ENCODE peak calls at places on chromosomes 3 and 15, in nine cellular contexts. L is SK-N-SH; D is MM.1S; G is CD8-positive, alpha-beta memory T cell; Q is SJSA1; Z is tibial artery; N is cardiac muscle cell; P is CD8-positive, alpha-beta T cell; I is stomach. U is an unnamed sample.

GRCh38 chr15:66044837-66045236 is 175.5 kb downstream of the RAB11A start:
- DNase-seq in L (no peak), P (no peak), N (no peak), Z (no peak), I (no peak), D (no peak), Q (no peak), G (no peak), U (no peak)

GRCh38 chr15:27993996-27994775 is 104.9 kb downstream of the OCA2 start:
- DNase-seq in G (no peak), Q (no peak), I (no peak), D (no peak), N (no peak), P (no peak), Z (no peak), L (peak; percentile 45), U (no peak)

GRCh38 chr15:32060706-32061105 is 30.4 kb downstream of the CHRNA7 start:
- DNase-seq in L (no peak), N (no peak), G (no peak), P (no peak), Z (no peak), Q (no peak), D (no peak), I (no peak), U (no peak)

GRCh38 chr3:49401758-49402157 is 10.0 kb downstream of the RHOA start:
- DNase-seq in N (no peak), G (no peak), I (no peak), Z (no peak), L (no peak), Q (no peak), P (no peak), D (no peak), U (no peak)

GRCh38 chr3:177883957-177884356 is 652.3 kb upstream of the KCNMB2 start:
- DNase-seq in N (no peak), I (no peak), D (no peak), Q (no peak), G (no peak), P (no peak), L (no peak), Z (no peak), U (no peak)

GRCh38 chr3:82133070-82133606 is 371.7 kb upstream of the GBE1 start:
- DNase-seq in I (peak; percentile 67), Q (peak; percentile 4), L (peak; percentile 50), D (peak; percentile 59), Z (peak; percentile 30), G (peak; percentile 2), P (peak; percentile 8), N (peak; percentile 80), U (peak; percentile 27)

GRCh38 chr3:122357828-122358617 is 25.0 kb downstream of the MIX23 start:
- DNase-seq in G (no peak), I (no peak), D (no peak), L (peak; percentile 52), N (no peak), P (no peak), Q (no peak), Z (no peak), U (no peak)

GRCh38 chr3:183259621-183260020 is 6.6 kb downstream of the B3GNT5 start:
- DNase-seq in P (no peak), Z (no peak), G (no peak), I (no peak), L (no peak), N (no peak), Q (no peak), D (no peak), U (no peak)

GRCh38 chr3:190319660-190320059 is 2.6 kb downstream of the CLDN1 start:
- DNase-seq in G (no peak), Q (no peak), P (no peak), Z (no peak), I (no peak), N (no peak), L (no peak), D (no peak), U (no peak)

GRCh38 chr3:190323241-190323617 is 983 bp upstream of the CLDN1 start:
- DNase-seq in Z (peak; percentile 21), D (no peak), L (no peak), G (no peak), P (no peak), I (peak; percentile 38), N (peak; percentile 17), Q (peak; percentile 55), U (no peak)

GRCh38 chr3:190320594-190321362 is 1.5 kb downstream of the CLDN1 start:
- DNase-seq in G (no peak), N (no peak), L (no peak), Z (no peak), D (no peak), I (no peak), P (no peak), Q (no peak), U (no peak)

GRCh38 chr3:190322604-190323240 is 476 bp upstream of the CLDN1 start:
- DNase-seq in Z (no peak), D (no peak), L (no peak), I (no peak), P (no peak), Q (peak; percentile 55), N (peak; percentile 46), G (no peak), U (no peak)

DNA sequence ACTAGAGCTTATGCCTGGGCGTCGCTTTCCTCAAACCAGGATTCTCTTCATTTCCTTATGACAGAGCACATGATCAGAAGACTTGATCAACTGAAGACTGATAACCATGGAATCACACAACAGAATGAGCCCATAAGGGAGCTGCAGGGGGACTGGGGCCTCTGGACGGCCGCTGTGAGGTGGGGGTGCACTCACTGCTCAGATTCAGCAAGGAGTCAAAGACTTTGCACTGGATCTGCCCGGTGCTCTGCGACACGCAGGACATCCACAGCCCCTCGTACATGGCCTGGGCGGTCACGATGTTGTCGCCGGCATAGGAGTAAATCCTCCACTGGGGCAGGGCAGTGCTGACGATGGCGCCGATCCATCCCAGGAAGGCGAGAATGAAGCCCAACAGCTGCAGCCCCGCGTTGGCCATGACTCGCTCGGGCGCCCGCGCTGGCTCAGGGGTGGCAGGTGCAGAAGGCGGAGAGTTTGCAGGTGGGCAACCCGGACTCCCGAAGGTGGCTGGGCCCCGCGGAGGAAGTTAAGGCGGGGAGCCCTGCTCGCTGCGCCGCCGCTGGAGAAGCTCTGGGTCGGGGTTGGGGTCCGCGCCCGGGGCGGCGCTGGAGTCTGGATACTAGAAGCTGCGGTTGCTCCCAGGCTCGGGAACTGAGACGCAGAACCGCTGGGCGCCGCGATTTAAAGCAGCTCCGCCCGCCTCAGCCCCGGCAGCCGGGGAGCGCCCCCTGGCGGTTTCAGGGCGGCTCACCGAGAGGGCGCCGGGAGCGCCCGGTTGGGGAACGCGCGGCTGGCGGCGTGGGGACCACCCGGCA is at the start of gene CLDN1:
- DNase-seq in P (peak; percentile 68), Q (peak; percentile 70), G (peak; percentile 66), Z (peak; percentile 77), N (peak; percentile 81), D (peak; percentile 70), L (peak; percentile 86), I (peak; percentile 85), U (peak; percentile 71)
- H3K4me3 ChIP-seq in P (peak within 1 kb of the TSS; percentile 56), Q (peak within 1 kb of the TSS; percentile 42), G (peak within 1 kb of the TSS; percentile 27), Z (peak within 1 kb of the TSS; percentile 54), N (peak within 1 kb of the TSS; percentile 48), D (peak within 1 kb of the TSS; percentile 59), L (peak within 1 kb of the TSS; percentile 62), I (peak within 1 kb of the TSS; percentile 65), U (peak within 1 kb of the TSS; percentile 62)

GRCh38 chr15:20352241-20353200 is 189.1 kb downstream of the GOLGA6L6 start:
- DNase-seq in L (no peak), Q (no peak), P (no peak), Z (no peak), N (no peak), G (no peak), I (no peak), D (peak; percentile 5), U (no peak)

GRCh38 chr15:20351448-20351961 is 190.1 kb downstream of the GOLGA6L6 start:
- DNase-seq in L (no peak), N (no peak), Q (no peak), D (peak; percentile 5), G (no peak), I (peak; percentile 24), P (no peak), Z (no peak), U (no peak)

GRCh38 chr15:20348291-20348899 is 193.2 kb downstream of the GOLGA6L6 start:
- DNase-seq in I (no peak), Q (no peak), Z (no peak), P (no peak), L (no peak), G (no peak), N (no peak), D (peak; percentile 5), U (no peak)

GRCh38 chr15:20348900-20349773 is 192.5 kb downstream of the GOLGA6L6 start:
- DNase-seq in D (peak; percentile 4), Q (no peak), P (no peak), Z (no peak), I (peak; percentile 24), N (no peak), G (no peak), L (no peak), U (no peak)

GRCh38 chr15:20349774-20350498 is 191.7 kb downstream of the GOLGA6L6 start:
- DNase-seq in D (peak; percentile 5), Z (peak; percentile 20), P (no peak), N (no peak), Q (no peak), G (no peak), I (peak; percentile 25), L (no peak), U (no peak)
- H3K9me3 ChIP-seq in D (no peaks in the 10 kb centered on the region), Z (peaks cover 18% of the 10 kb centered on the region), P (no peaks in the 10 kb centered on the region), N (peaks cover 50% of the 10 kb centered on the region), Q (no peaks in the 10 kb centered on the region), G (no peaks in the 10 kb centered on the region), I (peaks cover 18% of the 10 kb centered on the region), L (no peaks in the 10 kb centered on the region), U (no peaks in the 10 kb centered on the region)

DNA sequence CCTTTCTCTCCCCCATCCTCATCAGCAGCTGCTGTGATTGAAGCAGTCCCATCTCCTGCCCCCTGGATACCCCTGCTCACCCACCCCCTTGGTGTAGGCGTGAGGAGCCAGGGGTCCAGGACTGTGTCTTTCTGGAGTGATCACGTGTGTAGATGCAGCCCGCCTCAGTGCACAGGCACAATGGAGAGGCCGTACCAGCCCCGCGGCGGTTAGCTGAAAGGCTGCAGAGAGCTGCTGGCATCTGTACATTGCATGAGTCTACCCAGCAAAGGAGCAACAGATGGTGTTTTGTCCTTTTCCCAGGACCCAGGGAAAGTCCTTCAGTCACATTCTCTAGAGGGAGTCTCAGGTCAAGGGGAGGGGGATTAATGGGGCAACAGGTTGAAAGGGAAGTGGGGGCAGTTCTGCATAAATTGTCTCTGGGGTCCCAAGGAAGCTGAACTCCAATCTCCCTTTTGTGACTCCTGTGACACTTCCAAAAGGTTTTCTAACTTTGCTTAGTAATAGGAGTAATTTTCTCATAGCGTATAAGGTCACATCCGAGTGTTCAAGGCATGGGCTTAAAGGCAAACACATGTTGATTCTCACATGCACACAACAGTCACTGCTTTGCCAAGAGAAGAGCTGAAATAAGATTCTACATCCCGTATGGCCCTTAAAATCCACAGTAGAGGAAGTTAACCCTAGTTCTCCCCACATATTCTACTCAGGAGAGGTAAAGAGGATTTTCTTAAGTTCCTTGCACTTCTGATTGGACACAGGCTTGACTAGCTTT is 7.1 kb downstream of the CSPG5 start:
- DNase-seq in Z (no peak), P (no peak), Q (no peak), L (no peak), N (no peak), D (no peak), I (no peak), G (no peak), U (no peak)
- H3K27ac ChIP-seq in Z (no peak overlapping the region), P (no peak overlapping the region), Q (no peak overlapping the region), L (no peak overlapping the region), N (no peak overlapping the region), D (no peak overlapping the region), I (no peak overlapping the region), G (no peak overlapping the region), U (no peak overlapping the region)

GRCh38 chr15:92664178-92664900 is 8.8 kb upstream of the FAM174B start:
- DNase-seq in N (no peak), G (no peak), D (no peak), Q (no peak), Z (no peak), L (no peak), I (no peak), P (no peak), U (no peak)

GRCh38 chr15:92666780-92667179 is 11.2 kb upstream of the FAM174B start:
- DNase-seq in P (no peak), N (peak; percentile 53), L (no peak), Q (no peak), G (no peak), I (peak; percentile 48), Z (peak; percentile 45), D (no peak), U (peak; percentile 71)

GRCh38 chr15:92667291-92667904 is 11.8 kb upstream of the FAM174B start:
- DNase-seq in Q (no peak), L (no peak), G (no peak), D (no peak), N (peak; percentile 24), Z (no peak), I (no peak), P (no peak), U (peak; percentile 66)

GRCh38 chr15:92663250-92663951 is 7.8 kb upstream of the FAM174B start:
- DNase-seq in L (no peak), N (no peak), Q (no peak), G (no peak), I (no peak), D (no peak), P (no peak), Z (no peak), U (no peak)

DNA sequence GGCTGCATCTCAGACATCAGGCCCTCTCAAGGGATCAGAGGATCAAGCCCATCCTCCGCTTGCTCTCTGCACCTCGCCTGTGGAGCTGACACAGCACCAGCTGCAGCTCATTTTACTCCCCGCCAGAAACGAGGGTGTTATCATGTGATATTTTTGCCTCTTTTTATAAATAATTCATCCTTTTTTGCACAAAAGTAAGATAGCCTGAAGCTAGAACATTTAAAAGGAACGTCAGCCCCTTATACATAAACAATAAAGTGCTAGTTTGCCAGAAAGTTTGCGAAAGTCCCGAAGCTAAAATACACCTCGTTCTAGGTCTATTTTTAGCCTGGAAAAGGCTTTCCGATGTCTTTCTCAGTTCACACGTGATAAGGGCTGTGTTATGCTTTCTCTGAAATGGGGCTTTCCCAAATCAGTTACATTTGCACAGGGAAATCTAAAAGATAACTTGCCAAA is 9.6 kb upstream of the FAM174B start:
- DNase-seq in D (peak; percentile 87), L (no peak), N (peak; percentile 85), Z (no peak), I (no peak), Q (no peak), G (no peak), P (no peak), U (peak; percentile 40)
- H3K4me3 ChIP-seq in D (peak overlapping the region; percentile 25), L (no peak overlapping the region), N (no peak overlapping the region), Z (no peak overlapping the region), I (no peak overlapping the region), Q (no peak overlapping the region), G (no peak overlapping the region), P (no peak overlapping the region), U (peak overlapping the region; percentile 41)

U was measured in SJCRH30.